ENCODE peak calls at places on chromosomes 2 and 18, in ten cellular contexts. K is progenitor cell of endocrine pancreas, C is mucosa of descending colon, T is foreskin fibroblast, N is endothelial cell of umbilical vein, Q is cardiac fibroblast, Z is neural crest cell, P is AG09309, F is fibroblast of lung, R is prostate gland. H is an unnamed sample.

GRCh38 chr2:48482774-48483173 is 47.2 kb upstream of the STON1 start:
- DNase-seq in K (no peak), C (no peak), T (no peak), N (peak), Q (peak), Z (no peak), P (no peak), F (peak), R (peak), H (no peak)

GRCh38 chr2:30684026-30684425 is 123.2 kb downstream of the CAPN13 start:
- DNase-seq in K (no peak), C (no peak), T (no peak), N (no peak), Q (no peak), Z (no peak), P (no peak), F (no peak), R (no peak), H (no peak)

GRCh38 chr2:127165539-127165935 is 54.6 kb downstream of the CYP27C1 start:
- DNase-seq in K (no peak), C (no peak), T (no peak), N (no peak), Q (no peak), Z (no peak), P (no peak), F (no peak), R (no peak), H (no peak)

GRCh38 chr2:237900891-237901831 is 41.7 kb downstream of the RAMP1 start:
- DNase-seq in K (no peak), C (no peak), T (no peak), N (no peak), Q (no peak), Z (no peak), P (no peak), F (no peak), R (no peak), H (no peak)

GRCh38 chr18:1361931-1362330 is 457.3 kb downstream of the ADCYAP1 start:
- DNase-seq in K (no peak), C (no peak), T (no peak), N (no peak), Q (no peak), Z (no peak), P (no peak), F (no peak), R (no peak), H (no peak)

GRCh38 chr2:124333789-124334188 is 308.7 kb downstream of the CNTNAP5 start:
- DNase-seq in K (no peak), C (no peak), T (no peak), N (no peak), Q (no peak), Z (no peak), P (no peak), F (no peak), R (no peak), H (no peak)

GRCh38 chr2:7567646-7568045 is 650.4 kb downstream of the RNF144A start:
- DNase-seq in K (no peak), C (peak), T (no peak), N (no peak), Q (no peak), Z (no peak), P (no peak), F (no peak), R (no peak), H (no peak)

GRCh38 chr2:160214461-160215055 is 14.5 kb upstream of the ITGB6 start:
- DNase-seq in K (no peak), C (no peak), T (peak), N (no peak), Q (peak), Z (no peak), P (peak), F (peak), R (peak), H (peak)

GRCh38 chr2:36733215-36733614 is 36.7 kb downstream of the VIT start:
- DNase-seq in K (no peak), C (no peak), T (no peak), N (no peak), Q (no peak), Z (no peak), P (no peak), F (no peak), R (no peak), H (no peak)

GRCh38 chr2:75071766-75072165 is 113.3 kb downstream of the POLE4 start:
- DNase-seq in K (no peak), C (no peak), T (no peak), N (no peak), Q (no peak), Z (no peak), P (no peak), F (no peak), R (no peak), H (no peak)

GRCh38 chr18:46013484-46014189 is 46.5 kb upstream of the EPG5 start:
- DNase-seq in K (no peak), C (no peak), T (no peak), N (peak), Q (peak), Z (no peak), P (no peak), F (no peak), R (no peak), H (no peak)

GRCh38 chr2:8799004-8799403 is 38.4 kb downstream of the KIDINS220 start:
- DNase-seq in K (no peak), C (no peak), T (no peak), N (no peak), Q (no peak), Z (no peak), P (no peak), F (peak), R (no peak), H (no peak)

GRCh38 chr2:72539145-72539552 is 286.7 kb downstream of the EXOC6B start:
- DNase-seq in K (no peak), C (no peak), T (peak), N (no peak), Q (peak), Z (no peak), P (peak), F (peak), R (no peak), H (no peak)

GRCh38 chr2:25521665-25522387 is 151.6 kb downstream of the DTNB start:
- DNase-seq in K (no peak), C (peak), T (peak), N (peak), Q (peak), Z (no peak), P (peak), F (peak), R (peak), H (no peak)

GRCh38 chr2:72892506-72893173 is 5.4 kb downstream of the SPR start:
- DNase-seq in K (no peak), C (peak), T (peak), N (peak), Q (peak), Z (peak), P (no peak), F (peak), R (peak), H (peak)

GRCh38 chr2:209391776-209392401 is 32.0 kb upstream of the MAP2 start:
- DNase-seq in K (no peak), C (no peak), T (peak), N (no peak), Q (peak), Z (no peak), P (no peak), F (peak), R (no peak), H (no peak)

GRCh38 chr2:188199716-188200128 is 92.0 kb upstream of the GULP1 start:
- DNase-seq in K (no peak), C (no peak), T (peak), N (no peak), Q (peak), Z (no peak), P (peak), F (peak), R (no peak), H (no peak)

GRCh38 chr18:22628795-22629194 is 211.1 kb upstream of the CTAGE1 start:
- DNase-seq in K (no peak), C (no peak), T (no peak), N (no peak), Q (no peak), Z (no peak), P (no peak), F (no peak), R (no peak), H (no peak)

GRCh38 chr2:29015701-29016470 is 34.8 kb downstream of the TOGARAM2 start:
- DNase-seq in K (no peak), C (no peak), T (no peak), N (no peak), Q (no peak), Z (no peak), P (no peak), F (no peak), R (no peak), H (peak)

GRCh38 chr2:29016500-29016899 is 35.4 kb downstream of the TOGARAM2 start:
- DNase-seq in K (no peak), C (no peak), T (no peak), N (no peak), Q (no peak), Z (no peak), P (no peak), F (no peak), R (no peak), H (no peak)

GRCh38 chr2:29013046-29013780 is 32.1 kb downstream of the TOGARAM2 start:
- DNase-seq in K (no peak), C (no peak), T (no peak), N (no peak), Q (no peak), Z (no peak), P (no peak), F (no peak), R (no peak), H (no peak)

GRCh38 chr2:29014331-29014730 is 33.2 kb downstream of the TOGARAM2 start:
- DNase-seq in K (no peak), C (no peak), T (no peak), N (no peak), Q (no peak), Z (no peak), P (no peak), F (no peak), R (no peak), H (no peak)

DNA sequence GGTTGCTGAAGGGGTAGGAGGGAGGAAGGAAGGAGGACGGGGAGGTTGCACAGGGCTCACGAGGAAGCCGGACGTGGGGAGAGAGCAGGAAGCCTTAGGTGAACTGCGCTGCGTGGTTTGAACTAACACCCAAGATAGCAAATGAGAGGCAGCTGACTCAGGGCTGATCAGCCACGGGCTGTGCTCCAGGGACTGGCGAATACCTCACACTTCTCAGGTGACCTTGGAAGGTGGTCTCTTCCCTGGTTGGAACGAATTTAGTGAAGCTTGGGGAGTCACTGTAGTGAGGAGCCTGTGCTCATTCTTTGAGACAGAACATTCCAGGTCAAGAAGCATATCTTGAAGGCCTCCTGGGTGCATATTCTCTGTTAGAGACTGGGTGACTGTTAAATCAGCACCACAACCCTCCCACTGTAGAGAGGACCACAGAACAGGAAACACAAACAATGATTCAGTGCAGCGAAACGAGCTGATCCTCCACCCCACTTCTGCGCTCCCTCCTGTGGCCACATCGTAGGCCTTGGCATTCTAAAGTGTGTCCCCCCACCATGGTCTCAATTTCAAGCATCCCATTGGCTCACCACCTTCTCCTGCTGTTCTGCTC is 33.8 kb downstream of the TOGARAM2 start:
- DNase-seq in K (no peak), C (peak), T (peak), N (no peak), Q (peak), Z (no peak), P (no peak), F (peak), R (no peak), H (peak)
- TF ChIP-seq CTCF in K (no peak), C (no peak), T (no peak), N (no peak), Q (peak), Z (no peak), P (no peak), F (peak), R (no peak), H (no peak)

DNA sequence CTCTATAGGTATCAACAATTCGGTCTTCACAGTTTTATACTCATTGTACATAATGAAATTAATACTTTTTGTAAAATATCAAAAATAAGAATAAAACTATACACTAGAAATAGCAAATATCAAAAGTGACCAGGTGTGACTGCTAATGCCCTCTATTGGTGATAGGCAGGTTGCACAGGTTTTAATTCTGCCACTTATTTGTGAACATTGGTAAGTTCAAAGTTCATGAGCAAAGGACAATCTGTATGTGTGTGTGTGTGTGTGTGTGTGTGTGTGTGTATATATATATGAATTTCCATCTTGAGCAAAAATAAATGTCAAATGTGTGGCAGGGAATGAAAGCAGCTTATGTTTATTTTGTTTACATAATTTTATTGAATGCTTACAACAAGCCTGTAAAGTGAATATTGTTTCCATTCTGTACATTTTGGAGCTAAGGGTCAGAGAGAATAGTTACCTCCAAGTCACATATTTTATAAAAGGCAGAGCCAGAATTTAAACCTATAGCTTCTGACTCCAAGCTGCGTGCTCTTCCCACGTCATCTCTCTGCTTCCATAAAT is 537.4 kb downstream of the CPS1 start:
- DNase-seq in K (no peak), C (peak), T (no peak), N (peak), Q (no peak), Z (no peak), P (no peak), F (no peak), R (no peak), H (no peak)
- TF ChIP-seq CTCF in K (peak), C (no peak), T (peak), N (peak), Q (peak), Z (peak), P (peak), F (peak), R (no peak), H (peak)

DNA sequence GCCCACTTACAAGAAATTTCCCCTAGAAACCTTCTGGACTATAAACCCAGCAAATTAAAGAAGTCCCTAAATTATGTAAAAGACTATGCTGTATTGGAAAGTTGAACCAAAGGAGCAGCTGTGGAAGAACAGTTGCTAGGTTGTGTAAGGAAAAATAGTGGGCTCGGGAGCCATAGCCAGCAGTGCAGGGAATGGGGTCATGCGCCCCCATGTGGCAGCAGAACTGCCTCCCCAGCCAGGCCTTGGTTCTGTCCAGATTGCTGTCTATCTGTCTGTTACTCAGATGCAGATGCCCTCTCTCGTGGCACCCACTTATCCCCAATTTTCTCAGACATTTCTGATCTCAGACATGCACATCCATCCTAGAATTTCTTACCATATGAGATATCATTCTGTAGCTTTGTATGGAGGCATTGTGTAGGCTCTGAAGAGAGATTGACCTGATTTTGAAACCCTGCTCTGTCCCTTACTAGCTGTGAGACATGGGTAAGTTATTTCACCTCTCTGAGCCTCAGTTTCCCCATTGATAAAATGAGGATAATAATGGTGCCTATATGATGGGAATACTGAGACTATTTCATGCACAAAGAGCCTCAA is 258.3 kb downstream of the SS18 start:
- DNase-seq in K (peak), C (peak), T (peak), N (peak), Q (peak), Z (peak), P (peak), F (peak), R (no peak), H (peak)
- TF ChIP-seq CTCF in K (peak), C (peak), T (peak), N (peak), Q (peak), Z (peak), P (peak), F (peak), R (no peak), H (peak)

DNA sequence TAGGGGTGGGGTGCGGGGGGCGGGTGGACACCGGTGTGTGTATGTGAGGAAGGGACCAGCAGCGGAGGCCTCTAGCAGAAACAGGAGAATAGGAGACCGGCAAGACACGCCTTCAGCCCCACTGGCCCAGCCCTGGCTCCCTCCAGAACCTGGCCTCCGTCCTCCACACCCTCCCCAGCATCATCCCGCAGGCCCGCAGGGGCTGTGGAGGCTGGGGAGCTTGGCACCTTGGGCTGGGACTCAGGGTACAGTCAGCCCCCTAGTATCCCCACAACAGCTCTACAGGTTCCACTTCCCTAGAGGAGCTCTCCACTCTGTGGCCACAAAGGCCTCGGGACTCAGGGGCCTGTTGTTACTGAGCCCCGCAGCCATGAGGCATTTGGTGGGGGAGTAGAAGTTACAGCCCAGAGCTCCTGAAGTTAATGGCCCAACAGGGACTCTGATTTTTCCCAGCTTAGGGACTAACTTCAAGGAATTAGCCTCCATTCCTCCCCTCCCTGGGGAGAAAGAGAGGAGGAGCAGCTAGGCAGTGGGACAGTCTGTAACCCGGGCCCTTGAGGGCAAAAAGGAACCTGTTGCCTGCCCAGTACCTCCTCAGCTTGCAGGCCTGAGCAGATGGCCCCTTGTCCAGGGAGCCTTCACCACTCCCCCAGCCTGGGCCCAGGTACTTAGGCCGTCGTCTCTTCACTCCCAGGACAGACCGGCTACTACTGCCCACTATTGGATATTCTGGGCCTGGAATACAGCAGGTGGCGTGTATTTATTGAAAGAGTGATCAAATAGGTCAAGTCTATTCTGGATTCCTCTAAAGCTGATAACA is 20.0 kb downstream of the SH2D6 start:
- DNase-seq in K (no peak), C (no peak), T (no peak), N (no peak), Q (no peak), Z (no peak), P (no peak), F (no peak), R (no peak), H (no peak)
- TF ChIP-seq CTCF in K (no peak), C (no peak), T (no peak), N (no peak), Q (no peak), Z (no peak), P (no peak), F (no peak), R (no peak), H (no peak)

DNA sequence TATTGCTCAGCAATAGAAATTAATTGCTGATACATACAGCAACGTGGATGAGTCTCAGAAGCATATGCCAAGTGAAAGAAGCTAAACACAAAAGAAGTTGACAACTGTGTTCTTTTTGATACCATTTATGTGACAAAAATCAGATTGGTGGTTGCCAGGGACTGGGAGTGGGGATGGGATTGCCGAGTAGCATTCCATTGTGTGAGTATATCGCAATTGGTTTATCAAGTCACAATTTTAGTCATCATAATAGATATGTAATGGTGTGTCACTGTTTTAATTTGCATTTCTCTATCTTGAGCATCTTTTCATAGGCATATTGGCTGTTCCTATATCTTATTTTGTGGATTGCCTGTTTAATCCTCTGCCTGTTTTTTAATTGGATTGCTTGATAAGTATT is 20.9 kb downstream of the STRADB start:
- DNase-seq in K (no peak), C (no peak), T (peak), N (no peak), Q (no peak), Z (no peak), P (no peak), F (peak), R (no peak), H (no peak)
- TF ChIP-seq CTCF in K (no peak), C (no peak), T (no peak), N (no peak), Q (no peak), Z (no peak), P (no peak), F (no peak), R (no peak), H (no peak)

GRCh38 chr2:78993518-78994148 is 31.9 kb upstream of the REG3G start:
- DNase-seq in K (no peak), C (no peak), T (no peak), N (no peak), Q (no peak), Z (no peak), P (no peak), F (no peak), R (no peak), H (no peak)

GRCh38 chr2:78994789-78995188 is 30.7 kb upstream of the REG3G start:
- DNase-seq in K (no peak), C (no peak), T (no peak), N (no peak), Q (no peak), Z (no peak), P (no peak), F (no peak), R (no peak), H (no peak)

GRCh38 chr2:78992451-78992806 is 33.1 kb upstream of the REG3G start:
- DNase-seq in K (peak), C (peak), T (no peak), N (peak), Q (peak), Z (peak), P (no peak), F (no peak), R (no peak), H (no peak)

GRCh38 chr2:78992807-78993517 is 32.5 kb upstream of the REG3G start:
- DNase-seq in K (peak), C (peak), T (no peak), N (no peak), Q (no peak), Z (peak), P (no peak), F (no peak), R (no peak), H (no peak)
- TF ChIP-seq CTCF in K (no peak), C (no peak), T (no peak), N (no peak), Q (no peak), Z (peak), P (no peak), F (no peak), R (no peak), H (no peak)